ENCODE peak calls at places on chromosomes 12 and 14, in eight cellular contexts. A is fibroblast of mammary gland, P is lung, X is thoracic aorta, D is lower leg skin, V is foreskin keratinocyte, C is mesothelial cell of epicardium, I is stomach. G is an unnamed sample.

GRCh38 chr12:26768611-26769603 is 64.1 kb downstream of the ITPR2 start:
- DNase-seq in A (no peak), P (no peak), X (no peak), D (no peak), V (no peak), C (no peak), I (no peak), G (no peak)

GRCh38 chr14:80567905-80568512 is 356.7 kb upstream of the DIO2 start:
- DNase-seq in A (peak; percentile 7), P (no peak), X (no peak), D (no peak), V (peak; percentile 94), C (no peak), I (no peak), G (no peak)

GRCh38 chr12:6767592-6768384 is 1.6 kb downstream of the PTMS start:
- DNase-seq in A (no peak), P (no peak), X (no peak), D (no peak), V (no peak), C (no peak), I (no peak), G (no peak)

GRCh38 chr14:24971255-24971654 is 78.7 kb downstream of the STXBP6 start:
- DNase-seq in A (no peak), P (no peak), X (no peak), D (no peak), V (no peak), C (no peak), I (no peak), G (no peak)

GRCh38 chr12:13074396-13075113 is 28.9 kb downstream of the GSG1 start:
- DNase-seq in A (no peak), P (no peak), X (no peak), D (no peak), V (peak; percentile 49), C (no peak), I (no peak), G (no peak)

GRCh38 chr12:125773033-125773432 is 707.8 kb downstream of the AACS start:
- DNase-seq in A (peak; percentile 6), P (no peak), X (no peak), D (no peak), V (no peak), C (no peak), I (no peak), G (no peak)

GRCh38 chr12:131035268-131035681 is 81.6 kb downstream of the ADGRD1 start:
- DNase-seq in A (no peak), P (no peak), X (no peak), D (no peak), V (no peak), C (no peak), I (no peak), G (no peak)

GRCh38 chr14:79011920-79012204 is 841.7 kb downstream of the NRXN3 start:
- DNase-seq in A (no peak), P (no peak), X (no peak), D (no peak), V (no peak), C (no peak), I (no peak), G (no peak)

GRCh38 chr12:119990382-119990874 is 1.4 kb downstream of the BICDL1 start:
- DNase-seq in A (no peak), P (no peak), X (no peak), D (no peak), V (no peak), C (no peak), I (no peak), G (no peak)

GRCh38 chr12:109739747-109740693 is 26.4 kb downstream of the FAM222A start:
- DNase-seq in A (no peak), P (no peak), X (no peak), D (no peak), V (no peak), C (no peak), I (peak; percentile 40), G (peak; percentile 6)

GRCh38 chr14:67764496-67764895 is 51.9 kb downstream of the ZFYVE26 start:
- DNase-seq in A (no peak), P (no peak), X (no peak), D (no peak), V (no peak), C (no peak), I (no peak), G (no peak)

GRCh38 chr14:72433511-72433910 is 460.4 kb downstream of the DPF3 start:
- DNase-seq in A (peak; percentile 52), P (no peak), X (no peak), D (no peak), V (no peak), C (no peak), I (no peak), G (no peak)

GRCh38 chr14:37901978-37902377 is 305.7 kb upstream of the SSTR1 start:
- DNase-seq in A (peak; percentile 90), P (no peak), X (no peak), D (peak; percentile 19), V (no peak), C (no peak), I (no peak), G (no peak)

GRCh38 chr12:99450231-99450630 is 197.3 kb upstream of the GARIN6 start:
- DNase-seq in A (peak; percentile 5), P (no peak), X (no peak), D (no peak), V (no peak), C (no peak), I (no peak), G (no peak)

GRCh38 chr12:70049596-70050360 is 193.5 kb upstream of the CNOT2 start:
- DNase-seq in A (no peak), P (no peak), X (no peak), D (no peak), V (peak; percentile 91), C (no peak), I (no peak), G (no peak)

GRCh38 chr14:58738189-58738836 is 100.6 kb downstream of the DACT1 start:
- DNase-seq in A (peak; percentile 93), P (no peak), X (no peak), D (no peak), V (peak; percentile 88), C (no peak), I (no peak), G (no peak)
- TF ChIP-seq CTCF in A (no peak), P (no peak), X (no peak), D (no peak), V (no peak), C (no peak), I (no peak), G (no peak)

DNA sequence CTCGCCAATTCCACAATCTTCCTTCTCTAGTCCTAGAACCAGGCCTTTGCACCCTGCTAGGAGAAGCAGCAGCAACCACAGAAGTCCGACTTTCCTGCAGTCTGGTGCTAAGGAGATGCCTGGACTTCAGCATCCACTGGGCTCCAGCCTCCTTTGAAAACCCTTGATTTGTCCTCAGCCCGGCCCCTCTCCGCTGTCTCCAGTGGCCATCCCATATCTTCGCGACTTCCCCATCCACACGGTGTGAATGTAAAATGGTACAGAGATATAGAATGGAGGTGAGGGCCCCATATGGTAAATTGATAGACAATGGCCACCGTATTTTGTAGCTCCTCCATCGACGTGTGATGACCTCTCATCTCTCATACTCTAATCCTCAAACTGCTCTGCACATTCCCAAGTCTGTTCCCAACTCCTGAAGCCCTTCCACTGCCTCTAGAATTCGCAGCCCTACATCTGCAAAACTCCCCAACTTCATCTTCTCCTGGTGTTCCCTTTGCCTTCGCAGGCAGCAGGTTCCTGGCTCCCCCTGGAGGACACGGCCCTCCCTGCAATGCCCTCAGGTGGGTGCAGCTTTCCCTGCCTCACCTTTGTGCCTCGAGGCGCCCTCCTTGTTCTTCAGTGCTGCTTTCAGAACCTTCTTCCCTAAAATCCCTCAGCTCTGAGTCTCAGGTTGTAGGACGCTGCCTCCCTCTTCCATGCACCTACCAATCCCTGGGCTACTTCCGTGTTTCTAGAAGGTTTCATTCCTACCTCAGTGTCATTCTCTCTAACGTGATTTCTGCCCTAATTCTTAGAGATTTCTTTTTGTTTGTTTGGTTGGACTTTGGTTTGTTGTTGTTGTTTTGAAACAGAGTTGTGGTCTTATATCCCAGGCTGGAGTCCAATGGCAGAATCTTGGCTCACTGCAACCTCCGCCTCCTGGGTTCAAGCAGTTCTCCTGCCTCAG is 36.7 kb downstream of the TMBIM6 start:
- DNase-seq in A (peak; percentile 19), P (peak; percentile 70), X (no peak), D (no peak), V (peak; percentile 33), C (peak; percentile 77), I (peak; percentile 79), G (peak; percentile 63)
- TF ChIP-seq CTCF in A (peak; percentile 87), P (peak; percentile 66), X (peak; percentile 66), D (no peak), V (peak; percentile 83), C (peak; percentile 41), I (peak; percentile 78), G (peak; percentile 82)

GRCh38 chr12:53338916-53339315 is 2.8 kb upstream of the SP7 start:
- DNase-seq in A (no peak), P (no peak), X (no peak), D (no peak), V (no peak), C (no peak), I (no peak), G (no peak)
- TF ChIP-seq CTCF in A (no peak), P (no peak), X (no peak), D (no peak), V (no peak), C (no peak), I (no peak), G (no peak)

GRCh38 chr14:90600619-90601018 is 203.8 kb downstream of the CALM1 start:
- DNase-seq in A (no peak), P (no peak), X (no peak), D (no peak), V (no peak), C (no peak), I (no peak), G (no peak)

GRCh38 chr14:90597961-90598360 is 201.1 kb downstream of the CALM1 start:
- DNase-seq in A (no peak), P (no peak), X (no peak), D (no peak), V (no peak), C (no peak), I (no peak), G (no peak)

GRCh38 chr14:90601521-90601920 is 204.7 kb downstream of the CALM1 start:
- DNase-seq in A (no peak), P (no peak), X (no peak), D (no peak), V (no peak), C (no peak), I (no peak), G (no peak)

GRCh38 chr14:90599339-90599738 is 202.5 kb downstream of the CALM1 start:
- DNase-seq in A (no peak), P (no peak), X (no peak), D (no peak), V (no peak), C (no peak), I (no peak), G (no peak)

DNA sequence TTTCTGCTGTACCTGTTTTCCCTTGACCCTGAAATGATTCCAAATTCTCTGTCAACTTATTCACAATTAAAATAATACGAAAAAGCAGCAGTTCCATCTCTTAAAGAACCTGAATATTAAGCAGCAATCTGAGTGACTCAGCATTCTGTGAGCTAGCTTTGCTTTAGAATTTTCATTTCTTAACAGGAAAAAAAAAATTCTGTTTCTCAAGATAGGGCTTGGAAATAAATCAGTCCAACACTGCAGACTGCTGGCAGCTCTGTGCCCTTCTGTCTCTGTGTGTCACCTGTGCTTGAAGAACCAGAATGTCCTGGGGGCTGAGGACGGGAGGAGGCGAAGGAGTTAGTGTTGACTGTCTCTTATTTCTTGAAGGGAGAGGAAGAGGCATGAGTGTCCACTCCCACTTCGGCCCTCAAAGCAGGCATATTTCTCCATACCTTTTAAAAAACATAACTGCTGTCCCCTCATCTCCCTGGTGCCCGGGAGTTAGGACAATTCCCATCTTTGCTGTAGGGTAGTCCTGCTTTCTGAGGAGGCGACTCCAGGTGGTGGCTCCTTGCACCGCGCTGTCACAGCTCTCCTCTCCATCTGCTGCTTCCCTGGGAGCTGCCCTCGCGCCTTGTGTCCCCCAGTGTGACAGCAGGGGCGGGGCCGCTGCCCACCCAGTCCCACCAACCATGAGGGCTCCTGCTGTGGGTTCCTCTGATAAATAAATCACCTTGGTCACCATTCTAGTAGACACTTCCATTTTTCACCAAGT is 203.1 kb downstream of the CALM1 start:
- DNase-seq in A (peak; percentile 17), P (no peak), X (no peak), D (no peak), V (peak; percentile 8), C (no peak), I (no peak), G (no peak)
- TF ChIP-seq CTCF in A (no peak), P (no peak), X (peak; percentile 19), D (no peak), V (peak; percentile 31), C (no peak), I (no peak), G (no peak)